ENCODE peak calls at places on chromosomes 4 and X, in eight cellular contexts. O is GM23248; N is activated CD8-positive, alpha-beta memory T cell treated with anti-CD3 and anti-CD28 coated beads, Interleukin-2, amount 50 U/mL, for 4 hours; U is left kidney; R is mesothelial cell of epicardium; X is RPMI8226; V is amniotic epithelial cell; M is stimulated activated CD8-positive, alpha-beta memory T cell treated with anti-CD3 and anti-CD28 coated beads, Interleukin-2, amount 100 ng/mL, for 48 hours. J is an unnamed sample.

GRCh38 chr4:184958839-184959238 is 59.5 kb upstream of the HELT start:
- DNase-seq in O (no peak), N (no peak), U (no peak), R (no peak), X (no peak), V (no peak), M (no peak), J (no peak)

GRCh38 chr4:106421441-106422296 is 53.1 kb upstream of the GIMD1 start:
- DNase-seq in O (peak), N (no peak), U (no peak), R (no peak), X (no peak), V (peak), M (no peak), J (no peak)

GRCh38 chr4:56099378-56099786 is 150.6 kb downstream of the CEP135 start:
- DNase-seq in O (no peak), N (no peak), U (no peak), R (no peak), X (peak), V (no peak), M (no peak), J (no peak)

GRCh38 chrX:28189011-28189410 is 207.8 kb upstream of the DCAF8L1 start:
- DNase-seq in O (peak), N (no peak), U (no peak), R (no peak), X (no peak), V (peak), M (no peak), J (no peak)

GRCh38 chr4:187227907-187228699 is 504.4 kb upstream of the FAT1 start:
- DNase-seq in O (no peak), N (no peak), U (peak), R (no peak), X (no peak), V (no peak), M (no peak), J (no peak)

GRCh38 chrX:31497086-31497485 is 425.2 kb upstream of the FTHL17 start:
- DNase-seq in O (peak), N (no peak), U (no peak), R (no peak), X (no peak), V (peak), M (no peak), J (no peak)

GRCh38 chr4:174592985-174593335 is 70.7 kb upstream of the HPGD start:
- DNase-seq in O (peak), N (no peak), U (no peak), R (no peak), X (no peak), V (peak), M (no peak), J (peak)

GRCh38 chrX:110563276-110563675 is 204.6 kb downstream of the RTL9 start:
- DNase-seq in O (peak), N (no peak), U (no peak), R (no peak), X (no peak), V (no peak), M (no peak), J (peak)

GRCh38 chr4:55851885-55852284 is 1.6 kb upstream of the EXOC1 start:
- DNase-seq in O (no peak), N (peak), U (no peak), R (no peak), X (no peak), V (no peak), M (no peak), J (no peak)

GRCh38 chr4:142416711-142417275 is 429.3 kb downstream of the INPP4B start:
- DNase-seq in O (peak), N (no peak), U (no peak), R (no peak), X (no peak), V (peak), M (no peak), J (no peak)

GRCh38 chr4:18401435-18401834 is 379.9 kb upstream of the LCORL start:
- DNase-seq in O (no peak), N (no peak), U (no peak), R (no peak), X (no peak), V (no peak), M (no peak), J (no peak)

GRCh38 chrX:123201720-123202119 is 17.6 kb downstream of the GRIA3 start:
- DNase-seq in O (no peak), N (no peak), U (no peak), R (no peak), X (no peak), V (no peak), M (no peak), J (no peak)

GRCh38 chr4:156606444-156607197 is 365.0 kb downstream of the PDGFC start:
- DNase-seq in O (peak), N (no peak), U (peak), R (no peak), X (no peak), V (peak), M (no peak), J (no peak)

GRCh38 chrX:107537815-107538214 is 88.4 kb downstream of the FRMPD3 start:
- DNase-seq in O (peak), N (no peak), U (peak), R (no peak), X (peak), V (peak), M (peak), J (peak)

GRCh38 chr4:158111241-158111640 is 61.6 kb downstream of the GASK1B start:
- DNase-seq in O (peak), N (no peak), U (no peak), R (no peak), X (no peak), V (no peak), M (no peak), J (no peak)

GRCh38 chrX:150849996-150850720 is 48.3 kb downstream of the CD99L2 start:
- DNase-seq in O (peak), N (no peak), U (no peak), R (no peak), X (no peak), V (peak), M (no peak), J (no peak)

GRCh38 chr4:110860901-110861300 is 238.0 kb upstream of the PITX2 start:
- DNase-seq in O (no peak), N (no peak), U (no peak), R (no peak), X (no peak), V (no peak), M (no peak), J (no peak)

GRCh38 chr4:2484993-2485392 is 16.1 kb downstream of the RNF4 start:
- DNase-seq in O (peak), N (peak), U (peak), R (no peak), X (peak), V (no peak), M (peak), J (no peak)

GRCh38 chrX:55783723-55784122 is 66.2 kb downstream of the RRAGB start:
- DNase-seq in O (no peak), N (no peak), U (no peak), R (no peak), X (no peak), V (no peak), M (no peak), J (no peak)

GRCh38 chr4:38967260-38968095 is 64.7 kb downstream of the TMEM156 start:
- DNase-seq in O (peak), N (no peak), U (no peak), R (no peak), X (no peak), V (peak), M (no peak), J (peak)

GRCh38 chrX:69152398-69152797 is 12.9 kb downstream of the PJA1 start:
- DNase-seq in O (peak), N (no peak), U (no peak), R (no peak), X (peak), V (no peak), M (no peak), J (no peak)

GRCh38 chr4:182574706-182575105 is 331.5 kb downstream of the TENM3 start:
- DNase-seq in O (no peak), N (no peak), U (no peak), R (no peak), X (no peak), V (no peak), M (no peak), J (no peak)

GRCh38 chr4:56155432-56155831 is 206.7 kb downstream of the CEP135 start:
- DNase-seq in O (no peak), N (no peak), U (no peak), R (no peak), X (no peak), V (no peak), M (no peak), J (no peak)

GRCh38 chrX:23832750-23833149 is 49.8 kb downstream of the SAT1 start:
- DNase-seq in O (no peak), N (no peak), U (no peak), R (no peak), X (no peak), V (no peak), M (no peak), J (no peak)

GRCh38 chr4:4430492-4431195 is 43.7 kb downstream of the NSG1 start:
- DNase-seq in O (peak), N (peak), U (peak), R (no peak), X (peak), V (peak), M (peak), J (peak)